ENCODE peak calls at places on chromosomes 5 and 9, in ten cellular contexts. R, Z, H, Q, S, D, C, L, U and T are unnamed samples.

GRCh38 chr5:154756203-154756870 is 1.2 kb downstream of the LARP1 start:
- DNase-seq in R (peak; percentile 63), Z (peak; percentile 62), H (peak; percentile 42), Q (peak; percentile 44), S (peak; percentile 16), D (no peak), C (no peak), L (peak; percentile 50), U (peak; percentile 40), T (peak; percentile 52)

GRCh38 chr9:38355115-38355514 is 37.4 kb upstream of the ALDH1B1 start:
- DNase-seq in R (no peak), Z (no peak), H (no peak), Q (no peak), S (no peak), D (no peak), C (no peak), L (no peak), U (no peak), T (no peak)

GRCh38 chr5:73666891-73667290 is 40.9 kb downstream of the ARHGEF28 start:
- DNase-seq in R (no peak), Z (no peak), H (no peak), Q (no peak), S (no peak), D (no peak), C (no peak), L (no peak), U (no peak), T (no peak)

GRCh38 chr5:128084228-128085167 is 932 bp downstream of the SLC12A2 start:
- DNase-seq in R (no peak), Z (peak; percentile 51), H (peak; percentile 51), Q (peak; percentile 64), S (peak; percentile 62), D (peak; percentile 42), C (peak; percentile 2), L (peak; percentile 55), U (peak; percentile 41), T (peak; percentile 75)

GRCh38 chr5:99032234-99033013 is 103.6 kb upstream of the CHD1 start:
- DNase-seq in R (peak; percentile 76), Z (peak; percentile 78), H (peak; percentile 60), Q (peak; percentile 56), S (peak; percentile 79), D (peak; percentile 89), C (peak; percentile 77), L (peak; percentile 60), U (peak; percentile 67), T (peak; percentile 54)

GRCh38 chr5:12392246-12392645 is 488.0 kb upstream of the CTNND2 start:
- DNase-seq in R (no peak), Z (no peak), H (no peak), Q (no peak), S (no peak), D (no peak), C (no peak), L (no peak), U (no peak), T (no peak)

GRCh38 chr5:122078116-122078865 is at the start of gene LOX:
- DNase-seq in R (peak; percentile 13), Z (peak; percentile 87), H (no peak), Q (no peak), S (peak; percentile 61), D (peak; percentile 98), C (peak; percentile 97), L (peak; percentile 50), U (no peak), T (peak; percentile 17)

GRCh38 chr5:175032741-175033151 is 308.4 kb downstream of the MSX2 start:
- DNase-seq in R (no peak), Z (no peak), H (no peak), Q (no peak), S (no peak), D (no peak), C (no peak), L (no peak), U (no peak), T (no peak)

GRCh38 chr9:37971107-37971459 is 67.2 kb upstream of the SLC25A51 start:
- DNase-seq in R (no peak), Z (no peak), H (no peak), Q (no peak), S (no peak), D (no peak), C (no peak), L (no peak), U (no peak), T (peak; percentile 18)

GRCh38 chr9:91474656-91475055 is 51.0 kb upstream of the NFIL3 start:
- DNase-seq in R (no peak), Z (no peak), H (no peak), Q (no peak), S (peak; percentile 61), D (peak; percentile 47), C (peak; percentile 25), L (no peak), U (no peak), T (no peak)

GRCh38 chr9:114721491-114722362 is 39.7 kb upstream of the TEX48 start:
- DNase-seq in R (peak; percentile 48), Z (peak; percentile 85), H (no peak), Q (no peak), S (peak; percentile 96), D (peak; percentile 36), C (no peak), L (no peak), U (no peak), T (no peak)

GRCh38 chr5:180208435-180209081 is 453 bp downstream of the RASGEF1C start:
- DNase-seq in R (peak; percentile 20), Z (peak; percentile 50), H (no peak), Q (no peak), S (no peak), D (no peak), C (no peak), L (no peak), U (no peak), T (no peak)

GRCh38 chr5:52043543-52043942 is 660.3 kb downstream of the ISL1 start:
- DNase-seq in R (no peak), Z (no peak), H (no peak), Q (no peak), S (no peak), D (no peak), C (no peak), L (no peak), U (peak; percentile 75), T (no peak)

DNA sequence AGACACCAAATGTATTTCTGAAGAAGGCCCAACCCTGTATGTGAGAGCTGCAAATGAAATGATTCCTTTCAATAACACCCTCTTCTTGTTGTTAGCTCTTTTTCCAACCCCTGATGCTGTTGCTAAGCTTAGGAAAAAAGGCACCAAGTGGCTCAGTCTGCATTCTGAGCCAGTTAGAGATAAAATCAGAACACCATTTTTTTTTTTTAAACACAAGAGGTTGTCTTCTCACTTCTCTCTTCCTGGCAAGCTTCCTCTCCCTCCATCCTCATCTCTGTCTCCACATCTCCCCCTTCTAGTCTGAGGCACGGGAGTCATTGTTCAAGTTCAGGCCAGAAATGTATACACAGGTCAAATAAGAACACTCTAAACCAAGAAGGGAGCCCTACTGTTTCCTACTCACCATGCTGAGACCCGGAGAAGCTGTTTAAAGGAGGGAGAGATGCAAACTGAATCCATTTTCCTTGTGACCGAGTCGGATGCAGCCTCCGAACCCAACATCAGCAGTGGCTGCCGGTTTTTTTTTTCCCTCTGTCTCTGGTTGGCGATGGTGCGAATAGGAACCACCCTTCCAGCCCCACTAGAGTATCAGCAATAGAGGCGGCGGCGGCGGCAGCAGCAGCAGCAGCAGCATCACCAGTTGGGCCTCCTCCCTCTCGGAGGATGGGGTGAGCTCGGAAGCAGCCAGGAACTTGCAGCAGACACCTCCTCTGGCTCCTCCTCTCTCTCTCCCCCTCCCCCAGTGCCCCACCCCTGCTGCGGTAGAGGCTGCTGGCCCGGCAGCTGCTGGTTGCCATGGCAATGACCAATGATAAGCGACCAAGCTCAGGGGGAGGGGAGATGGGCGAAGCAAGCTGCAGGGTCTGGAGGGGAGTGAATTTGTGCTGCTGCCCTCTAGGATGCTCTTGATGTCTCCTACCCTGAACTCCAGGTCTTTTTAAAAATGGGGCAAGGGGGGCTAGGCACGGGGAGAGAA is at the start of gene JAKMIP2:
- DNase-seq in R (peak; percentile 26), Z (peak; percentile 91), H (peak; percentile 91), Q (peak; percentile 97), S (peak; percentile 7), D (peak; percentile 55), C (no peak), L (peak; percentile 45), U (peak; percentile 97), T (peak; percentile 96)
- TF ChIP-seq CTCF in R (no peak), Z (no peak), H (no peak), Q (peak; percentile 64), S (no peak), D (no peak), C (no peak), L (no peak), U (no peak), T (no peak)

DNA sequence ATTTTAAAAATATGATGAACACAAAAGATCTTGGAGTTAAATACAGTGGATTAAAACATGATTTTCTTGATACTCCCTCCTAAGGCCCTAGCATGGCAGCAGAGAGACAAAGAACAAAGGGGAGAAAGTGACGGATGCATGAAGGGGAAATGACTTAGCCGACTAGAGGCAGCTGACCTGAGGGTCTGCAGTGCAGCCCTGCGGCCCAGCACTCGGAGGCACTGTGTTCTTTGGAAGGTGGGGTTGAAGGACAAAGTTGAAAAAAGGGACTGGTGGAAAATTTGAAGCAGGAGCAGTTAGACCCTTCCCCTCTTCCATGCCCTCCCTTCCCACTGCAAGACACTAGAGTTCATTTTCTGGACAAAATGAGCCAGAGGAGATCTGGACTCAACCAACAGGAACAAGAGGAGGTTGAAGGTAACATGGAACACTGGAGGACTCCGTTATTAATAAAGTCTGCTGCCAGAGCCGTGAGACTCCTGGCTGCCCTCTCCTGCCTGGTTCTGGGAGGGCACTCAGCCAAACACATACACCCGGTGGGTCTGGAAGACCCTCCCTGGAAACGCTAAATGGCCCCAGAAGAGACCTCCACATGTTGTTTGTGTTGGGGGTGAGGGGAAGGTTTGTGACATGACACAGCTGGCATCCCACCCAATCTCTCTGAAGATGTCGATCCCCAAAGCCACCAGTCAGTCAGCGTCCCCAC is 98.1 kb downstream of the JMY start:
- DNase-seq in R (no peak), Z (no peak), H (no peak), Q (peak; percentile 5), S (no peak), D (no peak), C (no peak), L (no peak), U (no peak), T (no peak)
- TF ChIP-seq CTCF in R (no peak), Z (no peak), H (no peak), Q (peak; percentile 38), S (no peak), D (no peak), C (no peak), L (no peak), U (peak; percentile 3), T (no peak)

DNA sequence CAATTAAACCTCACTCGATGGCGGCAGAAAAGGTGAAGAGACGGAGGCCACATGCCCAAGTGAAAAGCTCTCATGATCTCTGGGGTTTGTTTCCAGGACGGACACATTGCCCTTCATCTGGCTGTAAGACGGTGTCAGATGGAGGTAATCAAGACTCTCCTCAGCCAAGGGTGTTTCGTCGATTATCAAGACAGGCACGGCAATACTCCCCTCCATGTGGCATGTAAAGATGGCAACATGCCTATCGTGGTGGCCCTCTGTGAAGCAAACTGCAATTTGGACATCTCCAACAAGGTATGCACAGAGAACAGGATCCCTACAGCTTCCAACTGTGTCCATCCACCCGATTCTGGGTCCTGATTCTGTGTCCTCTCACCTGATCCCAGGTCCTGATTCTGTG is 74.5 kb upstream of the CTSL start:
- DNase-seq in R (no peak), Z (no peak), H (no peak), Q (no peak), S (no peak), D (no peak), C (no peak), L (no peak), U (no peak), T (no peak)
- TF ChIP-seq CTCF in R (no peak), Z (no peak), H (no peak), Q (no peak), S (no peak), D (no peak), C (no peak), L (no peak), U (no peak), T (no peak)

GRCh38 chr5:149839761-149840160 is 104.8 kb downstream of the PDE6A start:
- DNase-seq in R (no peak), Z (no peak), H (no peak), Q (no peak), S (peak; percentile 37), D (no peak), C (no peak), L (no peak), U (no peak), T (no peak)
- TF ChIP-seq CTCF in R (no peak), Z (no peak), H (no peak), Q (no peak), S (no peak), D (no peak), C (no peak), L (no peak), U (no peak), T (no peak)